ENCODE peak calls at places on chromosomes 16 and 17, in eight cellular contexts. I is H1, G is tibial nerve, Q is suprapubic skin, R is upper lobe of left lung, S is GM12878, W is A549, H is ovary. T is an unnamed sample.

GRCh38 chr17:18217412-18218015 is 7.9 kb upstream of the LLGL1 start:
- DNase-seq in I (no peak), G (peak), Q (no peak), R (no peak), S (peak), W (peak), H (peak), T (peak)

GRCh38 chr16:49801290-49801689 is 54.6 kb downstream of the ZNF423 start:
- DNase-seq in I (no peak), G (no peak), Q (no peak), R (no peak), S (no peak), W (no peak), H (no peak), T (no peak)

GRCh38 chr17:32281011-32281451 is 15.4 kb downstream of the RHBDL3 start:
- DNase-seq in I (no peak), G (no peak), Q (no peak), R (peak), S (no peak), W (no peak), H (no peak), T (no peak)

GRCh38 chr17:74813793-74814192 is 37.6 kb upstream of the NAT9 start:
- DNase-seq in I (no peak), G (no peak), Q (no peak), R (no peak), S (no peak), W (no peak), H (no peak), T (no peak)

GRCh38 chr17:81483862-81484194 is 28.8 kb downstream of the ACTG1 start:
- DNase-seq in I (no peak), G (no peak), Q (no peak), R (no peak), S (no peak), W (no peak), H (no peak), T (no peak)

GRCh38 chr17:37117743-37118142 is 169.0 kb downstream of the AATF start:
- DNase-seq in I (no peak), G (no peak), Q (no peak), R (no peak), S (no peak), W (no peak), H (no peak), T (no peak)

GRCh38 chr16:52558448-52558847 is 11.5 kb upstream of the TOX3 start:
- DNase-seq in I (no peak), G (no peak), Q (no peak), R (no peak), S (no peak), W (no peak), H (no peak), T (no peak)

GRCh38 chr17:8793649-8794048 is 5.5 kb downstream of the MFSD6L start:
- DNase-seq in I (no peak), G (no peak), Q (no peak), R (no peak), S (no peak), W (no peak), H (no peak), T (no peak)

GRCh38 chr17:67003231-67003630 is 38.7 kb downstream of the CACNG4 start:
- DNase-seq in I (no peak), G (no peak), Q (no peak), R (no peak), S (no peak), W (no peak), H (no peak), T (no peak)

GRCh38 chr17:55962931-55963378 is 190.3 kb upstream of the ANKFN1 start:
- DNase-seq in I (no peak), G (no peak), Q (no peak), R (no peak), S (no peak), W (no peak), H (no peak), T (peak)

GRCh38 chr17:79038545-79039135 is 14.7 kb downstream of the C1QTNF1 start:
- DNase-seq in I (no peak), G (no peak), Q (peak), R (no peak), S (no peak), W (peak), H (no peak), T (no peak)

GRCh38 chr17:56973520-56973919 is 4.4 kb upstream of the SCPEP1 start:
- DNase-seq in I (no peak), G (no peak), Q (no peak), R (no peak), S (no peak), W (no peak), H (no peak), T (no peak)

GRCh38 chr17:37405955-37406634 is 541 bp downstream of the ACACA start:
- DNase-seq in I (no peak), G (no peak), Q (no peak), R (no peak), S (no peak), W (peak), H (no peak), T (no peak)

GRCh38 chr16:31329671-31330552 is 25.1 kb upstream of the ITGAX start:
- DNase-seq in I (no peak), G (no peak), Q (no peak), R (peak), S (no peak), W (no peak), H (no peak), T (no peak)

GRCh38 chr16:19316846-19317245 is 31.3 kb downstream of the CLEC19A start:
- DNase-seq in I (no peak), G (no peak), Q (no peak), R (no peak), S (no peak), W (no peak), H (no peak), T (no peak)

GRCh38 chr17:19513897-19514488 is 19.7 kb upstream of the SLC47A1 start:
- DNase-seq in I (no peak), G (peak), Q (no peak), R (no peak), S (no peak), W (peak), H (peak), T (peak)

GRCh38 chr17:7261377-7262191 is 694 bp downstream of the CLDN7 start:
- DNase-seq in I (no peak), G (no peak), Q (no peak), R (peak), S (no peak), W (no peak), H (no peak), T (no peak)

GRCh38 chr17:50088952-50089825 is 6.0 kb upstream of the PDK2 start:
- DNase-seq in I (no peak), G (no peak), Q (no peak), R (peak), S (no peak), W (no peak), H (no peak), T (no peak)

GRCh38 chr16:49414651-49415050 is 41.0 kb downstream of the C16orf78 start:
- DNase-seq in I (no peak), G (no peak), Q (no peak), R (no peak), S (no peak), W (no peak), H (no peak), T (no peak)

GRCh38 chr16:70778901-70779309 is 22.1 kb downstream of the VAC14 start:
- DNase-seq in I (peak), G (peak), Q (peak), R (peak), S (no peak), W (peak), H (peak), T (peak)

GRCh38 chr17:80106176-80106575 is 4.8 kb downstream of the GAA start:
- DNase-seq in I (no peak), G (no peak), Q (peak), R (no peak), S (no peak), W (no peak), H (no peak), T (no peak)

GRCh38 chr17:1976683-1977064 is 48.5 kb downstream of the RTN4RL1 start:
- DNase-seq in I (no peak), G (no peak), Q (no peak), R (no peak), S (no peak), W (no peak), H (no peak), T (no peak)

DNA sequence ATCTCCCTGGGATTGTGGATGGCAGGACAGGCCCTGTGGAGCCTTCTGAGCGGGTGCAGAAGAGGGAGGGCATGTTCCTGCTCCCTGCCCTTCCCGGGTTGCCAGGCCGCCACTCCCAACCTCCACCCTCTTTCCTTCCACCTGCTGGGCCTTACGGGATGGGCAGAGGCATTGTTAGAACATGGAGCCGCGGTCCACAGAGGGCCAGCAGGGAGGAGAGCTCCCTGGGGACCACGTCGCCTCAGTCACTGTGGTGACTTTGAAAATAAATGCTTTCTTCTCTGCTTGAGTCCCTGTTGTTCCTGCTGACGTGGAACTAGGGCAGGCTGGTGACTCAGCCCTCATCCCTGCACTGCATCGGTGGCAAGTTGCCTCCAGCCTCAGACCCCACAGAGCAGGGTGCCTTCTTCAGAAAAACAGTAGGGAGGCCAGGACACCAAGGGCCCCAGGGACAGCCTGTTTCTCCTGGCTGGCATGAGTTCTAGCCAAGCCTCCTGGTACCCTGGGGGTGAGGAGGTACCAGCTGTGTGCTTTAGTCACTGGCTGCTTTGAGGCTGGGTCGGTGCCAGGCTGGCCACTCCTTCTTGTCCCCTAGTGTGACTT is 224.9 kb downstream of the SEC14L1 start:
- DNase-seq in I (no peak), G (no peak), Q (peak), R (no peak), S (no peak), W (peak), H (peak), T (peak)
- TF ChIP-seq EP300 in I (no peak), G (peak), Q (no peak), R (no peak), S (no peak), W (no peak), H (no peak), T (no peak)

GRCh38 chr17:64599187-64599676 is 62.9 kb downstream of the SMURF2 start:
- DNase-seq in I (no peak), G (no peak), Q (no peak), R (no peak), S (no peak), W (no peak), H (no peak), T (peak)
- TF ChIP-seq POLR2A in I (no peak), G (no peak), Q (no peak), R (no peak), S (peak), W (no peak), H (no peak), T (no peak)

GRCh38 chr16:78640886-78641285 is 541.4 kb downstream of the WWOX start:
- DNase-seq in I (no peak), G (no peak), Q (no peak), R (no peak), S (no peak), W (no peak), H (no peak), T (no peak)
- TF ChIP-seq EP300 in I (no peak), G (no peak), Q (no peak), R (no peak), S (no peak), W (no peak), H (no peak), T (no peak)

GRCh38 chr16:57865746-57866528 is 63.6 kb upstream of the KIFC3 start:
- DNase-seq in I (no peak), G (no peak), Q (no peak), R (no peak), S (no peak), W (no peak), H (no peak), T (no peak)

GRCh38 chr16:57863434-57864160 is 61.3 kb upstream of the KIFC3 start:
- DNase-seq in I (peak), G (peak), Q (peak), R (no peak), S (no peak), W (peak), H (peak), T (peak)

GRCh38 chr16:57866529-57866918 is 64.2 kb upstream of the KIFC3 start:
- DNase-seq in I (no peak), G (no peak), Q (peak), R (no peak), S (no peak), W (no peak), H (no peak), T (no peak)

GRCh38 chr16:57859331-57859730 is 57.0 kb upstream of the KIFC3 start:
- DNase-seq in I (no peak), G (no peak), Q (peak), R (no peak), S (no peak), W (peak), H (no peak), T (no peak)

GRCh38 chr16:57862698-57863433 is 60.6 kb upstream of the KIFC3 start:
- DNase-seq in I (no peak), G (no peak), Q (peak), R (no peak), S (no peak), W (peak), H (no peak), T (peak)
- TF ChIP-seq POLR2A in I (no peak), G (no peak), Q (no peak), R (no peak), S (no peak), W (peak), H (no peak), T (no peak)